ENCODE peak calls at places on chromosomes 1 and 21, in nine cellular contexts. X is CD8-positive, alpha-beta memory T cell; A is NCI-H510A; W is nephron progenitor cell; C is fibroblast of the conjunctiva; V is GM23338; O is ovary; G is activated T-helper 1 cell treated with anti-CD3 and anti-CD28 coated beads, Interleukin-12 subunit alpha, Interleukin-12 subunit beta, Interleukin-2, Interleukin-4 antibody, amounts not matched to agents 30 ng/mL and 10 ng/mL and 1 ng/mL, durations not matched to agents 14 hours and 24 hours and 36 hours; P is NCI-H82. L is an unnamed sample.

GRCh38 chr1:6353948-6354658 is 39.5 kb downstream of the ACOT7 start:
- DNase-seq in X (no peak), A (no peak), W (no peak), C (no peak), V (no peak), O (no peak), G (no peak), P (no peak), L (no peak)

GRCh38 chr1:230163205-230163604 is 96.2 kb downstream of the GALNT2 start:
- DNase-seq in X (no peak), A (no peak), W (no peak), C (peak), V (no peak), O (peak), G (no peak), P (no peak), L (no peak)

GRCh38 chr1:52157582-52157981 is 15.7 kb downstream of the ZFYVE9 start:
- DNase-seq in X (no peak), A (no peak), W (no peak), C (no peak), V (no peak), O (no peak), G (no peak), P (no peak), L (no peak)

GRCh38 chr1:56200446-56200845 is 378.9 kb downstream of the PLPP3 start:
- DNase-seq in X (no peak), A (peak), W (no peak), C (no peak), V (no peak), O (no peak), G (no peak), P (peak), L (no peak)

GRCh38 chr1:182877842-182878241 is 38.7 kb downstream of the DHX9 start:
- DNase-seq in X (no peak), A (no peak), W (no peak), C (no peak), V (no peak), O (no peak), G (no peak), P (no peak), L (no peak)

GRCh38 chr1:239909894-239910293 is 181.8 kb upstream of the FMN2 start:
- DNase-seq in X (no peak), A (no peak), W (no peak), C (peak), V (no peak), O (no peak), G (no peak), P (peak), L (no peak)

GRCh38 chr1:94069649-94070285 is 51.2 kb downstream of the ABCA4 start:
- DNase-seq in X (no peak), A (no peak), W (no peak), C (no peak), V (no peak), O (no peak), G (no peak), P (no peak), L (no peak)

GRCh38 chr1:35717911-35718476 is 690 bp downstream of the C1orf216 start:
- DNase-seq in X (no peak), A (peak), W (peak), C (peak), V (peak), O (peak), G (no peak), P (peak), L (no peak)

GRCh38 chr1:47325530-47325929 is 8.1 kb upstream of the CMPK1 start:
- DNase-seq in X (no peak), A (peak), W (no peak), C (no peak), V (no peak), O (no peak), G (no peak), P (no peak), L (no peak)

GRCh38 chr1:46183119-46183842 is 7.0 kb upstream of the P3R3URF start:
- DNase-seq in X (no peak), A (peak), W (no peak), C (peak), V (peak), O (peak), G (no peak), P (peak), L (peak)

GRCh38 chr1:43274125-43274803 is 4.5 kb downstream of the TMEM125 start:
- DNase-seq in X (no peak), A (peak), W (no peak), C (no peak), V (peak), O (peak), G (peak), P (no peak), L (peak)

GRCh38 chr1:248702714-248703113 is at the start of gene OR14I1:
- DNase-seq in X (no peak), A (no peak), W (no peak), C (no peak), V (no peak), O (no peak), G (no peak), P (no peak), L (no peak)

GRCh38 chr1:57959727-57960300 is 536.0 kb upstream of the DAB1 start:
- DNase-seq in X (no peak), A (no peak), W (no peak), C (no peak), V (no peak), O (no peak), G (no peak), P (no peak), L (no peak)

GRCh38 chr1:92736395-92736794 is 48.5 kb downstream of the EVI5 start:
- DNase-seq in X (no peak), A (no peak), W (no peak), C (no peak), V (peak), O (no peak), G (no peak), P (peak), L (no peak)

GRCh38 chr1:82762829-82763532 is 962.2 kb downstream of the ADGRL2 start:
- DNase-seq in X (no peak), A (no peak), W (no peak), C (no peak), V (no peak), O (no peak), G (no peak), P (peak), L (no peak)

GRCh38 chr1:165073402-165074007 is 283.0 kb downstream of the LMX1A start:
- DNase-seq in X (no peak), A (no peak), W (peak), C (peak), V (peak), O (no peak), G (no peak), P (peak), L (peak)

GRCh38 chr1:23529146-23530088 is 1.6 kb downstream of the E2F2 start:
- DNase-seq in X (no peak), A (no peak), W (no peak), C (no peak), V (no peak), O (no peak), G (no peak), P (peak), L (no peak)

GRCh38 chr1:94552071-94552586 is 10.6 kb upstream of the F3 start:
- DNase-seq in X (no peak), A (no peak), W (no peak), C (no peak), V (peak), O (peak), G (no peak), P (no peak), L (no peak)

GRCh38 chr1:145944532-145944931 is 13.3 kb downstream of the LIX1L start:
- DNase-seq in X (no peak), A (no peak), W (no peak), C (no peak), V (no peak), O (no peak), G (no peak), P (no peak), L (no peak)

GRCh38 chr21:34968414-34969333 is 80.4 kb downstream of the RUNX1 start:
- DNase-seq in X (no peak), A (no peak), W (no peak), C (no peak), V (no peak), O (no peak), G (no peak), P (no peak), L (no peak)

GRCh38 chr1:243798726-243799125 is 51.3 kb downstream of the AKT3 start:
- DNase-seq in X (no peak), A (no peak), W (no peak), C (peak), V (no peak), O (no peak), G (no peak), P (no peak), L (no peak)

GRCh38 chr21:16571594-16571993 is 841.8 kb downstream of the USP25 start:
- DNase-seq in X (no peak), A (no peak), W (no peak), C (no peak), V (no peak), O (no peak), G (no peak), P (no peak), L (no peak)

GRCh38 chr21:44390886-44391285 is 37.5 kb downstream of the TRPM2 start:
- DNase-seq in X (no peak), A (no peak), W (no peak), C (no peak), V (no peak), O (no peak), G (no peak), P (no peak), L (no peak)

GRCh38 chr1:154422521-154422920 is 17.4 kb downstream of the IL6R start:
- DNase-seq in X (no peak), A (no peak), W (no peak), C (no peak), V (no peak), O (no peak), G (no peak), P (no peak), L (no peak)

GRCh38 chr21:39385299-39386145 is 36.6 kb upstream of the HMGN1 start:
- DNase-seq in X (no peak), A (peak), W (no peak), C (peak), V (no peak), O (peak), G (peak), P (peak), L (peak)

GRCh38 chr1:172507741-172508140 is 25.2 kb upstream of the SUCO start:
- DNase-seq in X (no peak), A (no peak), W (no peak), C (no peak), V (no peak), O (no peak), G (no peak), P (no peak), L (no peak)

GRCh38 chr1:154729031-154729442 is 121.1 kb upstream of the ADAR start:
- DNase-seq in X (no peak), A (no peak), W (no peak), C (no peak), V (no peak), O (peak), G (no peak), P (no peak), L (no peak)

GRCh38 chr1:90761781-90762589 is 44.9 kb upstream of the BARHL2 start:
- DNase-seq in X (no peak), A (no peak), W (peak), C (no peak), V (peak), O (no peak), G (no peak), P (no peak), L (peak)

GRCh38 chr1:219564072-219564471 is 48.8 kb downstream of the ZC3H11B start:
- DNase-seq in X (no peak), A (no peak), W (no peak), C (no peak), V (no peak), O (no peak), G (no peak), P (no peak), L (no peak)

GRCh38 chr1:44053394-44053793 is 22.1 kb upstream of the SLC6A9 start:
- DNase-seq in X (no peak), A (no peak), W (no peak), C (no peak), V (no peak), O (no peak), G (no peak), P (no peak), L (no peak)

GRCh38 chr1:228400692-228401454 is 5.8 kb downstream of the TRIM11 start:
- DNase-seq in X (no peak), A (no peak), W (no peak), C (no peak), V (no peak), O (peak), G (no peak), P (no peak), L (no peak)

GRCh38 chr1:21530368-21531016 is 21.3 kb downstream of the ALPL start:
- DNase-seq in X (no peak), A (no peak), W (no peak), C (no peak), V (no peak), O (no peak), G (no peak), P (no peak), L (no peak)

GRCh38 chr21:37047079-37047478 is 25.8 kb downstream of the PIGP start:
- DNase-seq in X (no peak), A (no peak), W (no peak), C (no peak), V (no peak), O (no peak), G (no peak), P (no peak), L (no peak)

GRCh38 chr1:36231191-36231590 is 6.9 kb downstream of the THRAP3 start:
- DNase-seq in X (no peak), A (no peak), W (no peak), C (no peak), V (no peak), O (no peak), G (no peak), P (no peak), L (no peak)

GRCh38 chr1:196355206-196355786 is 252.9 kb downstream of the KCNT2 start:
- DNase-seq in X (no peak), A (no peak), W (no peak), C (peak), V (peak), O (peak), G (no peak), P (peak), L (no peak)

GRCh38 chr1:59570524-59570923 is 244.2 kb upstream of the HOOK1 start:
- DNase-seq in X (peak), A (peak), W (no peak), C (no peak), V (no peak), O (no peak), G (peak), P (no peak), L (no peak)

GRCh38 chr1:89213347-89213746 is 14.6 kb upstream of the GBP4 start:
- DNase-seq in X (no peak), A (no peak), W (no peak), C (no peak), V (no peak), O (no peak), G (no peak), P (no peak), L (no peak)

GRCh38 chr1:119899321-119899720 is 3.0 kb upstream of the ADAM30 start:
- DNase-seq in X (no peak), A (no peak), W (no peak), C (no peak), V (no peak), O (no peak), G (no peak), P (no peak), L (no peak)

L was measured in pancreas.